ENCODE peak calls at places on chromosome 13, in four cellular contexts. One of them, this sample, is unnamed.

GRCh38 chr13:104289400-104289799 is 1223.2 kb upstream of the SLC10A2 start:
- DNase-seq in HepG2: no peak
- DNase-seq in K562: no peak
- DNase-seq in WTC11: no peak
- DNase-seq in this sample: no peak

GRCh38 chr13:29594710-29595379 is 643 bp downstream of the SLC7A1 start:
- DNase-seq in K562: peak; percentile 68
- DNase-seq in WTC11: no peak
- DNase-seq in HepG2: no peak
- DNase-seq in this sample: peak; percentile 50

GRCh38 chr13:22063416-22064124 is 392.7 kb downstream of the FGF9 start:
- DNase-seq in WTC11: no peak
- DNase-seq in HepG2: no peak
- DNase-seq in K562: no peak
- DNase-seq in this sample: no peak

GRCh38 chr13:34155931-34156607 is 338.1 kb downstream of the RFC3 start:
- DNase-seq in HepG2: no peak
- DNase-seq in K562: no peak
- DNase-seq in WTC11: no peak
- DNase-seq in this sample: no peak

GRCh38 chr13:111184685-111185401 is 69.7 kb downstream of the ARHGEF7 start:
- DNase-seq in K562: no peak
- DNase-seq in HepG2: no peak
- DNase-seq in WTC11: no peak
- DNase-seq in this sample: no peak

GRCh38 chr13:30466841-30467252 is 1.1 kb upstream of the HMGB1 start:
- DNase-seq in K562: no peak
- DNase-seq in HepG2: no peak
- DNase-seq in WTC11: no peak
- DNase-seq in this sample: peak; percentile 38

GRCh38 chr13:71879129-71879535 is 12.1 kb upstream of the DACH1 start:
- DNase-seq in K562: no peak
- DNase-seq in WTC11: no peak
- DNase-seq in HepG2: peak; percentile 27
- DNase-seq in this sample: peak; percentile 69

GRCh38 chr13:66951426-66951825 is 278.7 kb downstream of the PCDH9 start:
- DNase-seq in HepG2: no peak
- DNase-seq in K562: no peak
- DNase-seq in WTC11: no peak
- DNase-seq in this sample: no peak

GRCh38 chr13:25046985-25047660 is 48.8 kb upstream of the PABPC3 start:
- DNase-seq in WTC11: peak; percentile 73
- DNase-seq in HepG2: no peak
- DNase-seq in K562: no peak
- DNase-seq in this sample: peak; percentile 46

GRCh38 chr13:44148159-44148929 is 225.3 kb upstream of the SERP2 start:
- DNase-seq in HepG2: no peak
- DNase-seq in WTC11: no peak
- DNase-seq in K562: no peak
- DNase-seq in this sample: no peak
- TF ChIP-seq ELF4 in HepG2: no peak
- TF ChIP-seq ELF4 in WTC11: no peak
- TF ChIP-seq ELF4 in K562: no peak
- TF ChIP-seq ELF4 in this sample: no peak

GRCh38 chr13:87128006-87128405 is 543.2 kb upstream of the SLITRK5 start:
- DNase-seq in HepG2: no peak
- DNase-seq in K562: no peak
- DNase-seq in WTC11: peak; percentile 13
- DNase-seq in this sample: no peak
- TF ChIP-seq ELF4 in HepG2: no peak
- TF ChIP-seq ELF4 in K562: no peak
- TF ChIP-seq ELF4 in WTC11: no peak
- TF ChIP-seq ELF4 in this sample: no peak

GRCh38 chr13:114222461-114222968 is 12.2 kb upstream of the CDC16 start:
- DNase-seq in K562: peak; percentile 69
- DNase-seq in WTC11: no peak
- DNase-seq in HepG2: peak; percentile 12
- DNase-seq in this sample: no peak
- TF ChIP-seq ELF4 in K562: no peak
- TF ChIP-seq ELF4 in WTC11: no peak
- TF ChIP-seq ELF4 in HepG2: no peak
- TF ChIP-seq ELF4 in this sample: no peak

DNA sequence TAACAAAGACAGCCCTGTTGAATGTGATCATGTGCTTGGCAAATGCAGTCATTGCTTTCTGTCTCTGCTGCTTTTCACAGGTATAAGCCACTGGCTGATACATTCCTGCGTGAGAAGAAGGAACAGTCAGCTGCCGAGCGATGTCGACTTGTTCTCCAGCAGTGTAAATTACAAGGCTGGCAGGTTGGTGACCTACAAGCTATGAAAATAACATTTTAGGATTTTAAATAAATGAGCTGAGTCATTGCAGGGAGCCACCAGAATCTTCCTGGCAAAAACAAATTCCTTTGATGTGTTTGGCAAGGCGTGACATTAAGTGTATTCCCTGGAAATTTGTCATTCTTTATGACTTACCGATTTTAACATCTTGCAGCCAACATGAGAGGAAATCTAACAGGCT is 471.3 kb downstream of the MYO16 start:
- DNase-seq in K562: no peak
- DNase-seq in HepG2: no peak
- DNase-seq in WTC11: no peak
- DNase-seq in this sample: no peak
- TF ChIP-seq ELF4 in K562: no peak
- TF ChIP-seq ELF4 in HepG2: no peak
- TF ChIP-seq ELF4 in WTC11: no peak
- TF ChIP-seq ELF4 in this sample: no peak

GRCh38 chr13:113567681-113568080 is 16.9 kb upstream of the TFDP1 start:
- DNase-seq in HepG2: no peak
- DNase-seq in K562: no peak
- DNase-seq in WTC11: no peak
- DNase-seq in this sample: no peak
- TF ChIP-seq ELF4 in HepG2: no peak
- TF ChIP-seq ELF4 in K562: no peak
- TF ChIP-seq ELF4 in WTC11: no peak
- TF ChIP-seq ELF4 in this sample: no peak

GRCh38 chr13:110126391-110126961 is 180.5 kb downstream of the COL4A1 start:
- DNase-seq in HepG2: no peak
- DNase-seq in K562: no peak
- DNase-seq in WTC11: no peak
- DNase-seq in this sample: no peak
- TF ChIP-seq ELF4 in HepG2: no peak
- TF ChIP-seq ELF4 in K562: no peak
- TF ChIP-seq ELF4 in WTC11: no peak
- TF ChIP-seq ELF4 in this sample: no peak

DNA sequence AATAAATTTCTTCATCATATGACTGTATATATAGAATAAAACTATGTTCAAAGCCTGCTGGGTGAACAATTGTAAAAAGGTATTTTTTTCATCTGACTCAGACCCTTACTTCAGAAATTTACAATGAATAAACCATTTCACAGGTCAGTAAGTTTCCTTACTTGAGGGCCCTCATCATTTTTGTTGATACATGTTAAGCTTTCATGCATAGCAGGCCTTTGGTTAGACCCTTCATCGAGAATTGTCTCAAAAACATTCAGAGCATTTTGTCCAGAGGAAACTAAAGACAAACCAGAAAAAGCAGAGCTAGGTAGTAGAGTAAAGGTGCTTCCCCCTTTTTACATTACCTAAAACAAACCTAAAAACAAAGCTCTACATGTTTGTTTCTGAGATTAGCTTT is 46.2 kb downstream of the FNDC3A start:
- DNase-seq in WTC11: no peak
- DNase-seq in HepG2: no peak
- DNase-seq in K562: no peak
- DNase-seq in this sample: no peak
- TF ChIP-seq ELF4 in WTC11: no peak
- TF ChIP-seq ELF4 in HepG2: no peak
- TF ChIP-seq ELF4 in K562: no peak
- TF ChIP-seq ELF4 in this sample: no peak

DNA sequence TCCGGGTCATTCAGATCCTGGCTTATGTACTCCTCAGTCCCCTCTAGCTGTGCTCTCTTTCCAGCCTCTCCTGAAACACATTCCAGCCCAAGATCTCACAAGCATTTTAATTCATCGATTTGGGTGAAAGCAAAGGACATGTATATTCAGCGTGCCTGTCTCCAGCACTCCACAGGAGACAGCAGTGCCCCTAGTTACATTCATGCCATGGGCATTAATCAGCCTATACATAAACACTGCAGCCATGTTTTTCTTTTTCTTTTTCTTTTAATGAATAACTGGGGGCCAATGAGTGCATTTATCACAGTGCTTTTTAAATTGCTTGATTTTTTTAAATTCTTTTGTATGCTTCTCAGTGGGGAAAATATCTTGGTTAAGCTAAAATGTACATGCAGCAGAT is 199.1 kb downstream of the DCT start:
- DNase-seq in K562: no peak
- DNase-seq in WTC11: no peak
- DNase-seq in HepG2: no peak
- DNase-seq in this sample: no peak
- TF ChIP-seq ELF4 in K562: no peak
- TF ChIP-seq ELF4 in WTC11: no peak
- TF ChIP-seq ELF4 in HepG2: no peak
- TF ChIP-seq ELF4 in this sample: no peak

GRCh38 chr13:73984949-73985691 is 149.1 kb downstream of the KLF12 start:
- DNase-seq in K562: no peak
- DNase-seq in HepG2: no peak
- DNase-seq in WTC11: no peak
- DNase-seq in this sample: no peak
- TF ChIP-seq ELF4 in K562: no peak
- TF ChIP-seq ELF4 in HepG2: no peak
- TF ChIP-seq ELF4 in WTC11: no peak
- TF ChIP-seq ELF4 in this sample: no peak

This sample was measured in HEK293T.